ENCODE peak calls at places on chromosomes 5 and 9, in four cellular contexts. B, P, F and D are unnamed samples.

GRCh38 chr5:173888473-173889135 is 455 bp downstream of the CPEB4 start:
- DNase-seq in B (no peak), P (no peak), F (no peak), D (no peak)

GRCh38 chr9:72589684-72590555 is 68.5 kb downstream of the TMC1 start:
- DNase-seq in B (no peak), P (no peak), F (no peak), D (no peak)

GRCh38 chr9:88270398-88270797 is 117.8 kb upstream of the SPIN1 start:
- DNase-seq in B (no peak), P (no peak), F (peak; percentile 11), D (no peak)

GRCh38 chr9:107809859-107810492 is 320.4 kb upstream of the KLF4 start:
- DNase-seq in B (no peak), P (no peak), F (peak; percentile 36), D (no peak)

GRCh38 chr5:43602456-43602817 is 543 bp upstream of the NNT start:
- DNase-seq in B (no peak), P (peak; percentile 82), F (peak; percentile 65), D (peak; percentile 48)

GRCh38 chr5:38814879-38815278 is 30.9 kb upstream of the OSMR start:
- DNase-seq in B (no peak), P (no peak), F (no peak), D (no peak)

GRCh38 chr5:96279796-96280542 is 153.1 kb downstream of the PCSK1 start:
- DNase-seq in B (no peak), P (no peak), F (no peak), D (no peak)

GRCh38 chr5:135468086-135468485 is 15.9 kb upstream of the TIFAB start:
- DNase-seq in B (no peak), P (no peak), F (no peak), D (no peak)

GRCh38 chr5:53366245-53366644 is 114.2 kb upstream of the FST start:
- DNase-seq in B (no peak), P (no peak), F (no peak), D (no peak)

GRCh38 chr5:101461455-101461854 is 558.4 kb upstream of the ST8SIA4 start:
- DNase-seq in B (no peak), P (no peak), F (no peak), D (no peak)